ENCODE peak calls at places on chromosomes 2 and 18, in six cellular contexts. One of them, this sample, is unnamed.

GRCh38 chr2:79941172-79941571 is 363.4 kb downstream of the LRRTM1 start:
- DNase-seq in hippocampal formation: no peak
- DNase-seq in retinal pigment epithelial cell: no peak
- DNase-seq in mucosa of gallbladder: no peak
- DNase-seq in NCI-H1092 treated with DMSO at 0.1 percent for 48 hours: no peak
- DNase-seq in mammary epithelial cell: no peak
- DNase-seq in this sample: no peak

GRCh38 chr18:35267161-35267651 is 22.8 kb downstream of the ZSCAN30 start:
- DNase-seq in hippocampal formation: peak; percentile 81
- DNase-seq in retinal pigment epithelial cell: peak; percentile 34
- DNase-seq in mucosa of gallbladder: peak; percentile 67
- DNase-seq in NCI-H1092 treated with DMSO at 0.1 percent for 48 hours: peak; percentile 93
- DNase-seq in mammary epithelial cell: no peak
- DNase-seq in this sample: peak; percentile 60

GRCh38 chr2:236824836-236825235 is 255.2 kb downstream of the ACKR3 start:
- DNase-seq in hippocampal formation: no peak
- DNase-seq in retinal pigment epithelial cell: no peak
- DNase-seq in mucosa of gallbladder: peak; percentile 37
- DNase-seq in NCI-H1092 treated with DMSO at 0.1 percent for 48 hours: peak; percentile 83
- DNase-seq in mammary epithelial cell: no peak
- DNase-seq in this sample: peak; percentile 62

GRCh38 chr18:54233228-54233625 is 8.8 kb upstream of the MBD2 start:
- DNase-seq in hippocampal formation: no peak
- DNase-seq in retinal pigment epithelial cell: no peak
- DNase-seq in mucosa of gallbladder: no peak
- DNase-seq in NCI-H1092 treated with DMSO at 0.1 percent for 48 hours: no peak
- DNase-seq in mammary epithelial cell: peak; percentile 86
- DNase-seq in this sample: no peak

GRCh38 chr2:111227716-111228141 is 107.0 kb downstream of the BCL2L11 start:
- DNase-seq in hippocampal formation: no peak
- DNase-seq in retinal pigment epithelial cell: peak; percentile 61
- DNase-seq in mucosa of gallbladder: no peak
- DNase-seq in NCI-H1092 treated with DMSO at 0.1 percent for 48 hours: no peak
- DNase-seq in mammary epithelial cell: no peak
- DNase-seq in this sample: no peak

GRCh38 chr18:24801011-24801410 is 340.6 kb downstream of the HRH4 start:
- DNase-seq in hippocampal formation: no peak
- DNase-seq in retinal pigment epithelial cell: no peak
- DNase-seq in mucosa of gallbladder: no peak
- DNase-seq in NCI-H1092 treated with DMSO at 0.1 percent for 48 hours: no peak
- DNase-seq in mammary epithelial cell: no peak
- DNase-seq in this sample: no peak

GRCh38 chr2:85705680-85706039 is 11.5 kb downstream of the GNLY start:
- DNase-seq in hippocampal formation: no peak
- DNase-seq in retinal pigment epithelial cell: peak; percentile 67
- DNase-seq in mucosa of gallbladder: peak; percentile 46
- DNase-seq in NCI-H1092 treated with DMSO at 0.1 percent for 48 hours: no peak
- DNase-seq in mammary epithelial cell: peak; percentile 93
- DNase-seq in this sample: no peak

GRCh38 chr18:76340410-76340809 is 154.6 kb downstream of the ZNF516 start:
- DNase-seq in hippocampal formation: no peak
- DNase-seq in retinal pigment epithelial cell: no peak
- DNase-seq in mucosa of gallbladder: no peak
- DNase-seq in NCI-H1092 treated with DMSO at 0.1 percent for 48 hours: no peak
- DNase-seq in mammary epithelial cell: no peak
- DNase-seq in this sample: no peak

GRCh38 chr2:953975-954686 is 3.5 kb downstream of the SNTG2 start:
- DNase-seq in hippocampal formation: no peak
- DNase-seq in retinal pigment epithelial cell: no peak
- DNase-seq in mucosa of gallbladder: no peak
- DNase-seq in NCI-H1092 treated with DMSO at 0.1 percent for 48 hours: peak; percentile 58
- DNase-seq in mammary epithelial cell: no peak
- DNase-seq in this sample: peak; percentile 4

GRCh38 chr2:142220901-142221300 is 90.1 kb upstream of the LRP1B start:
- DNase-seq in hippocampal formation: no peak
- DNase-seq in retinal pigment epithelial cell: peak; percentile 40
- DNase-seq in mucosa of gallbladder: no peak
- DNase-seq in NCI-H1092 treated with DMSO at 0.1 percent for 48 hours: peak; percentile 5
- DNase-seq in mammary epithelial cell: peak; percentile 80
- DNase-seq in this sample: no peak

GRCh38 chr2:179612591-179613298 is 248.7 kb downstream of the ZNF385B start:
- DNase-seq in hippocampal formation: no peak
- DNase-seq in retinal pigment epithelial cell: no peak
- DNase-seq in mucosa of gallbladder: no peak
- DNase-seq in NCI-H1092 treated with DMSO at 0.1 percent for 48 hours: no peak
- DNase-seq in mammary epithelial cell: no peak
- DNase-seq in this sample: no peak

GRCh38 chr2:71930073-71930681 is 217.5 kb downstream of the CYP26B1 start:
- DNase-seq in hippocampal formation: no peak
- DNase-seq in retinal pigment epithelial cell: no peak
- DNase-seq in mucosa of gallbladder: peak; percentile 12
- DNase-seq in NCI-H1092 treated with DMSO at 0.1 percent for 48 hours: peak; percentile 61
- DNase-seq in mammary epithelial cell: no peak
- DNase-seq in this sample: peak; percentile 79

GRCh38 chr2:109290887-109291675 is 162.1 kb downstream of the SH3RF3 start:
- DNase-seq in hippocampal formation: no peak
- DNase-seq in retinal pigment epithelial cell: no peak
- DNase-seq in mucosa of gallbladder: no peak
- DNase-seq in NCI-H1092 treated with DMSO at 0.1 percent for 48 hours: peak; percentile 83
- DNase-seq in mammary epithelial cell: no peak
- DNase-seq in this sample: no peak

GRCh38 chr2:73930386-73930785 is 3.7 kb downstream of the DGUOK start:
- DNase-seq in hippocampal formation: no peak
- DNase-seq in retinal pigment epithelial cell: no peak
- DNase-seq in mucosa of gallbladder: no peak
- DNase-seq in NCI-H1092 treated with DMSO at 0.1 percent for 48 hours: no peak
- DNase-seq in mammary epithelial cell: no peak
- DNase-seq in this sample: no peak

GRCh38 chr18:7117390-7118355 is at the start of gene LAMA1:
- DNase-seq in hippocampal formation: no peak
- DNase-seq in retinal pigment epithelial cell: no peak
- DNase-seq in mucosa of gallbladder: no peak
- DNase-seq in NCI-H1092 treated with DMSO at 0.1 percent for 48 hours: no peak
- DNase-seq in mammary epithelial cell: no peak
- DNase-seq in this sample: no peak

GRCh38 chr18:49464718-49465598 is 4.5 kb upstream of the DYM start:
- DNase-seq in hippocampal formation: no peak
- DNase-seq in retinal pigment epithelial cell: no peak
- DNase-seq in mucosa of gallbladder: no peak
- DNase-seq in NCI-H1092 treated with DMSO at 0.1 percent for 48 hours: no peak
- DNase-seq in mammary epithelial cell: no peak
- DNase-seq in this sample: no peak

GRCh38 chr18:76657428-76657827 is 162.4 kb upstream of the ZNF516 start:
- DNase-seq in hippocampal formation: no peak
- DNase-seq in retinal pigment epithelial cell: no peak
- DNase-seq in mucosa of gallbladder: no peak
- DNase-seq in NCI-H1092 treated with DMSO at 0.1 percent for 48 hours: peak; percentile 9
- DNase-seq in mammary epithelial cell: no peak
- DNase-seq in this sample: no peak

GRCh38 chr2:149993316-149993715 is 405.7 kb upstream of the MMADHC start:
- DNase-seq in hippocampal formation: no peak
- DNase-seq in retinal pigment epithelial cell: no peak
- DNase-seq in mucosa of gallbladder: no peak
- DNase-seq in NCI-H1092 treated with DMSO at 0.1 percent for 48 hours: no peak
- DNase-seq in mammary epithelial cell: no peak
- DNase-seq in this sample: no peak